ENCODE peak calls at places on chromosome 14, in five cellular contexts. H is HepG2, E is H1, J is GM12878, M is A549. D is an unnamed sample.

GRCh38 chr14:64983439-64984310 is 3.0 kb upstream of the FNTB start:
- DNase-seq in M (peak; percentile 70), J (no peak), E (no peak), H (peak; percentile 45), D (peak; percentile 57)

GRCh38 chr14:106318700-106319099 is 792.3 kb downstream of the TMEM121 start:
- DNase-seq in M (no peak), J (no peak), H (no peak), E (no peak), D (peak; percentile 38)

GRCh38 chr14:36442824-36443241 is 77.2 kb downstream of the NKX2-1 start:
- DNase-seq in J (no peak), E (no peak), M (no peak), H (no peak), D (no peak)

GRCh38 chr14:72183631-72184030 is 251.4 kb downstream of the RGS6 start:
- DNase-seq in E (no peak), J (no peak), M (no peak), H (no peak), D (no peak)

GRCh38 chr14:89428556-89429196 is 11.6 kb upstream of the FOXN3 start:
- DNase-seq in M (no peak), E (no peak), J (no peak), H (no peak), D (no peak)

GRCh38 chr14:75609606-75610476 is 31.4 kb downstream of the FLVCR2 start:
- DNase-seq in E (no peak), H (no peak), M (no peak), J (no peak), D (no peak)

GRCh38 chr14:83004456-83005006 is 1470.9 kb upstream of the SEL1L start:
- DNase-seq in M (no peak), H (no peak), J (no peak), E (no peak), D (no peak)

GRCh38 chr14:70888681-70889175 is 18.5 kb upstream of the PCNX1 start:
- DNase-seq in E (no peak), H (no peak), M (no peak), J (no peak), D (no peak)

GRCh38 chr14:71551291-71551955 is 380.8 kb upstream of the RGS6 start:
- DNase-seq in E (no peak), M (no peak), J (no peak), H (no peak), D (no peak)

GRCh38 chr14:76887196-76887595 is 61.0 kb downstream of the LRRC74A start:
- DNase-seq in J (no peak), M (no peak), H (no peak), E (no peak), D (no peak)
- TF ChIP-seq HDAC2 in J (no peak), M (no peak), H (no peak), E (no peak), D (no peak)

GRCh38 chr14:32537166-32537565 is 208.1 kb downstream of the AKAP6 start:
- DNase-seq in H (no peak), M (no peak), E (no peak), J (no peak), D (no peak)
- TF ChIP-seq HDAC2 in H (no peak), M (no peak), E (no peak), J (no peak), D (no peak)

GRCh38 chr14:100536721-100537700 is 50.2 kb downstream of the BEGAIN start:
- DNase-seq in E (peak; percentile 45), M (no peak), J (no peak), H (no peak), D (no peak)

GRCh38 chr14:100534528-100535286 is 52.5 kb downstream of the BEGAIN start:
- DNase-seq in H (no peak), E (no peak), J (no peak), M (no peak), D (no peak)

GRCh38 chr14:100536141-100536540 is 51.1 kb downstream of the BEGAIN start:
- DNase-seq in E (no peak), M (no peak), H (no peak), J (no peak), D (no peak)

GRCh38 chr14:100533647-100534485 is 53.4 kb downstream of the BEGAIN start:
- DNase-seq in H (no peak), E (no peak), M (no peak), J (no peak), D (no peak)

DNA sequence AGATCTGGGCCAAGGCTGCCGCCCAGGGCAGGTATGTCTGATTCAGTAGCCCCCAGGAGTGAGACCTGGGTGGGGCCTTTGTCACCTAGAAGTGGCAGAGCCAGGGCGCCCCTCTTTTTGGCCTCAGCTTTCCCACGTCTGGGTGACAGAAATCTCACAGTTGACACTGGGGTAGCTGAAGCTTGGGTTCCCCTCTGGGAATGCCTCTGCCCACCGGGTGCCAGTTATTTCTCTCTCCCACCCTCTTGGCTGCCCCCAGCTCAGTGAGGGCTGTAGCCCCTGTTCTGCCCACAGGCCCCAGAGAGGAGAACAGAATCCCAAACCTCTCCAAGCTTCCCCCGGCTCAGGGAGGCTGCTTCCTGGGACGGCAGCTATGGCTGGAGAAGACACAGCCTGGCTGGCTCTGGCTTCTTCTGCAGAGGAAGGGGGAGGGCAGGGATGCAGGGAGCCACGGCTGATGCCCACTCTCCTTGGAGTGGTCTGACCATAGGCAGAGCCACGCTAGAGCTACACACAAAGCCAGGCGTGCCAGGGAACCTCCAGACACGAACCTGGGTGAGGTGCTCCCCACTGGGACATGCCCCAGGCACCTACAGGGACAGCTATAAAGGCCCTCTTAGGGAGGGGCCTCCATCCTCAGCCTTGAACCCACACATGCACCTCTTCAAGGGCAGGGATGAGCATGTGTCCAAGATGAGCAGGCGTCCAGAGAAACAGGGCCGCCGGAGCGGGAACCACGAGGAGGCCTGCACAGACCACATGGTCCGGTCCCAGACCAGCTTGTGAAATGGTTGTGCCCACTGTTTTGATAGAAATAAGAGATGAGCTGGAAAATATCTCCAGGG is 51.7 kb downstream of the BEGAIN start:
- DNase-seq in M (no peak), J (no peak), E (no peak), H (no peak), D (no peak)
- TF ChIP-seq HDAC2 in M (no peak), J (no peak), E (no peak), H (no peak), D (no peak)

DNA sequence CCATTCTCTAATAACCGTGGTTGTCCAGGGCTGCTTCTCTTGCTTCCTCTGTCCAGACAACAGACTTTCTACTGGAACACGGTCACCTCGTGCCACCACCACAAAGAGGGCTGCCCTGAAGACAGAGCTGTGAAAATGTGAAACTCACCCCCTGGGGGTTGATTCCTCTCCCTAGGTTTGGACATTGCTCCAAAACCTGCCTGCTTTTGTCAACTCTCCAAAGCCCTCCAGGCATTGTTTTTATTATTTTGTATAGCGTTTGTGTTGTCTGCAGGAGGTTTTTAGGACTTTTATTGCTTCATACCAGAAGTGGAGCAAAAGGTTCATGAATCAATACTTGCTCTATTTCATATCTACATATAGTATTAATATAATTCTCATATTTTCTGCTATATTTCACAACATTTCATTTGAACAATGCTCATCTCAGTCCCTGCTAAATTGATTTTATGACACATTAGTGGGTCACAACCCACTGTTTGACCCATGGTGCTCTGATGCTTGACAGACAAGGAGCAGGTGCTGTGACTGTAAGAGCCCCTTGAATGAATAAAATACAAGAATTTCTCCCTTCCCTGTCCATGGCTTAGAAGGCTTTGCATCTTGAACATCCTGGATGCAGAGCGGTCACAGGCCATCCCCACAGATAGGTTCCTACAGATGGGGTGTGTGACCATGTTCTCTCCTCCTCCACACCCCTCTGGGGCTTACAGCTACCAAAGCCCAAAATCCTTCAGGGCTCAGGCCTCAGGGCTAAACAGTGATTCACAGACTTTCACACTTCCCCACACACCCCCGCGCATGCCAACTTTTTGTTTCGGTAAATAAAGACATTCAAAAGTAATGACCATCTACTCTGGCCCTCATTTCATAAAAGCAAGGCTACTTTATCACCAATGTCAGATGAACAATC is 20.6 kb upstream of the EML1 start:
- DNase-seq in J (no peak), H (no peak), M (no peak), E (no peak), D (no peak)
- TF ChIP-seq HDAC2 in J (no peak), H (no peak), M (no peak), E (no peak), D (no peak)

GRCh38 chr14:95489163-95489887 is 27.1 kb downstream of the SYNE3 start:
- DNase-seq in H (peak; percentile 46), M (no peak), E (no peak), J (no peak), D (no peak)

GRCh38 chr14:95487669-95488084 is 28.8 kb downstream of the SYNE3 start:
- DNase-seq in M (no peak), E (no peak), J (no peak), H (no peak), D (no peak)

GRCh38 chr14:95488376-95489162 is 27.9 kb downstream of the SYNE3 start:
- DNase-seq in J (no peak), H (no peak), E (no peak), M (no peak), D (no peak)

GRCh38 chr14:95485222-95485819 is 31.1 kb downstream of the SYNE3 start:
- DNase-seq in H (no peak), E (no peak), M (no peak), J (no peak), D (no peak)

GRCh38 chr14:95486875-95487668 is 29.4 kb downstream of the SYNE3 start:
- DNase-seq in M (no peak), J (no peak), H (no peak), E (no peak), D (no peak)
- TF ChIP-seq HDAC2 in M (no peak), J (no peak), H (no peak), E (no peak), D (no peak)